ENCODE peak calls at places on chromosome 15, in five cellular contexts. F, M, D, O and V are unnamed samples.
A peak's percentile ranks its signal among the peaks of the same experiment; 100 is the strongest.

GRCh38 chr15:85312925-85313324 is 67.5 kb upstream of the AKAP13 start:
- DNase-seq in F (no peak), M (no peak), D (no peak), O (peak; percentile 76), V (peak; percentile 90)

GRCh38 chr15:71110800-71111565 is 4.3 kb upstream of the THSD4 start:
- DNase-seq in F (no peak), M (no peak), D (no peak), O (no peak), V (no peak)

GRCh38 chr15:51602484-51602883 is 20.1 kb downstream of the DMXL2 start:
- DNase-seq in F (no peak), M (no peak), D (no peak), O (no peak), V (no peak)

GRCh38 chr15:65062726-65063125 is 5.1 kb downstream of the RASL12 start:
- DNase-seq in F (no peak), M (no peak), D (no peak), O (no peak), V (no peak)

GRCh38 chr15:94644433-94644832 is 413.1 kb downstream of the MCTP2 start:
- DNase-seq in F (no peak), M (no peak), D (no peak), O (no peak), V (no peak)

GRCh38 chr15:74264081-74264501 is 28.0 kb downstream of the CCDC33 start:
- DNase-seq in F (no peak), M (no peak), D (no peak), O (no peak), V (no peak)

GRCh38 chr15:79067434-79067833 is 23.1 kb downstream of the RASGRF1 start:
- DNase-seq in F (no peak), M (no peak), D (no peak), O (no peak), V (no peak)

GRCh38 chr15:74295800-74296199 is 59.7 kb downstream of the CCDC33 start:
- DNase-seq in F (no peak), M (no peak), D (no peak), O (no peak), V (no peak)

GRCh38 chr15:85280203-85280602 is 100.2 kb upstream of the AKAP13 start:
- DNase-seq in F (no peak), M (no peak), D (no peak), O (no peak), V (no peak)

GRCh38 chr15:62020576-62021160 is 39.6 kb downstream of the VPS13C start:
- DNase-seq in F (no peak), M (no peak), D (no peak), O (peak; percentile 4), V (peak; percentile 48)

GRCh38 chr15:77464129-77464865 is 43.6 kb downstream of the HMG20A start:
- DNase-seq in F (no peak), M (no peak), D (no peak), O (no peak), V (no peak)

GRCh38 chr15:89452330-89452836 is 44.0 kb downstream of the RHCG start:
- DNase-seq in F (no peak), M (no peak), D (no peak), O (no peak), V (no peak)

GRCh38 chr15:71333839-71334238 is 218.6 kb downstream of the THSD4 start:
- DNase-seq in F (no peak), M (no peak), D (no peak), O (peak; percentile 63), V (peak; percentile 82)

GRCh38 chr15:50880651-50881114 is 27.8 kb upstream of the AP4E1 start:
- DNase-seq in F (no peak), M (peak; percentile 69), D (no peak), O (peak; percentile 72), V (peak; percentile 76)

GRCh38 chr15:101641894-101642293 is 10.3 kb downstream of the TM2D3 start:
- DNase-seq in F (no peak), M (peak; percentile 22), D (no peak), O (peak; percentile 90), V (no peak)

GRCh38 chr15:60328852-60329443 is 68.8 kb downstream of the ANXA2 start:
- DNase-seq in F (no peak), M (no peak), D (no peak), O (peak; percentile 57), V (peak; percentile 51)

GRCh38 chr15:54687628-54688027 is 509.1 kb downstream of the RSL24D1 start:
- DNase-seq in F (no peak), M (no peak), D (no peak), O (no peak), V (no peak)

GRCh38 chr15:97745481-97746071 is 214.9 kb upstream of the ARRDC4 start:
- DNase-seq in F (no peak), M (no peak), D (no peak), O (peak; percentile 21), V (peak; percentile 15)

GRCh38 chr15:38535451-38536200 is 29.0 kb downstream of the RASGRP1 start:
- DNase-seq in F (no peak), M (no peak), D (no peak), O (no peak), V (peak; percentile 82)

GRCh38 chr15:88080616-88081015 is 175.9 kb downstream of the NTRK3 start:
- DNase-seq in F (no peak), M (no peak), D (no peak), O (no peak), V (no peak)

GRCh38 chr15:89531796-89532537 is 35.6 kb upstream of the RHCG start:
- DNase-seq in F (no peak), M (no peak), D (no peak), O (no peak), V (peak; percentile 11)

GRCh38 chr15:56356616-56357015 is 8.6 kb upstream of the TEX9 start:
- DNase-seq in F (no peak), M (no peak), D (no peak), O (no peak), V (peak; percentile 64)

GRCh38 chr15:63759752-63760151 is 74.0 kb downstream of the HERC1 start:
- DNase-seq in F (no peak), M (no peak), D (no peak), O (no peak), V (no peak)

GRCh38 chr15:71329509-71330260 is 214.4 kb downstream of the THSD4 start:
- DNase-seq in F (no peak), M (no peak), D (no peak), O (peak; percentile 22), V (peak; percentile 73)

GRCh38 chr15:98700501-98700900 is 52.2 kb downstream of the IGF1R start:
- DNase-seq in F (no peak), M (no peak), D (no peak), O (no peak), V (no peak)

GRCh38 chr15:29656636-29657475 is 165.4 kb downstream of the TJP1 start:
- DNase-seq in F (no peak), M (no peak), D (no peak), O (peak; percentile 36), V (no peak)

GRCh38 chr15:51907136-51907862 is 64.3 kb downstream of the LEO1 start:
- DNase-seq in F (no peak), M (no peak), D (no peak), O (no peak), V (peak; percentile 49)

GRCh38 chr15:63752075-63752684 is 81.6 kb downstream of the HERC1 start:
- DNase-seq in F (no peak), M (peak; percentile 32), D (peak; percentile 33), O (peak; percentile 77), V (peak; percentile 69)

DNA sequence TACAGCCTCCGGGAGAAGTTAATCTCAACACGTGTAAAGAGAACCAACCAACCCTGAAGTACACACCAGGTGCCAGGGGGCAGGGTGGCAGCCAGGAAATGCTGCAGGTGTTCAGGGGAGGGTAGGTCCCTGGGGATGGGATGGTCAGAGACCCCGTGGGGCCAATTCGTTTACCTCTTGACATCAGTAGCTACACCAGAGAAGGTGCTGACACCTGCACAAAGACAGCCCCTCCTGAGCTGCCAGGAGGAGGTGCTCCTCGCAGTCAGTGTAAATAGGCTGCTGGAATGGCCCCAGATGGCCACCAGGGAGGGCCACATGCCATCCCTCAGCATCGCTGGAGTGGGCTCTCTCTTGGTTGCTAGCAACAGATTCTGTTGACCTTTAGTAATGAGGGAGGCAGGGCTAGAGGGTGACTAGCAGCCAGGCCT is 52.8 kb downstream of the CORO2B start:
- DNase-seq in F (no peak), M (no peak), D (no peak), O (no peak), V (no peak)
- TF ChIP-seq CTCF in F (no peak), M (no peak), D (no peak), O (no peak), V (no peak)

DNA sequence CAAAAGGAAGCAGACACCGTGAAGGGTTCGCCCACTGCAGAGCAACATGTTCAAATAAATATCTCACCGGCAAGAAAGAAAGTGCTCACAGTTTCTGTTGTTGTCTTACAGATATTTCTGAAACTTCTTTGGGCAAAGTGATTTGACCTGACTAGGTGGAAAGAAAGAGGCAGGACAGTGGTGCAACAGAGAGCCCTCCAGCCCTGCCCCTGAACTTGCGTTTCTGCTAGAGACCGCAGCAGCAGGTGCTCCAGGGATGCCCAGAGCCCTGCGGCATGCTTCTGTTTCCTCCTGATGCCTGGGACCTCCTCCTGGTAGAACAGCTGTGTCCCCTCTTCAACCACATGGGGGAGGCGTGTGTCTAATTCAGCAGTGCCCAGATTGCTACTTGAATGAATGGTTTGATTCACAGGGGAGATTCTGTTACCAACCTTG is 123.4 kb downstream of the ATP10A start:
- DNase-seq in F (no peak), M (peak; percentile 16), D (peak; percentile 44), O (peak; percentile 42), V (peak; percentile 58)
- TF ChIP-seq CTCF in F (no peak), M (peak; percentile 65), D (peak; percentile 36), O (peak; percentile 45), V (peak; percentile 56)

DNA sequence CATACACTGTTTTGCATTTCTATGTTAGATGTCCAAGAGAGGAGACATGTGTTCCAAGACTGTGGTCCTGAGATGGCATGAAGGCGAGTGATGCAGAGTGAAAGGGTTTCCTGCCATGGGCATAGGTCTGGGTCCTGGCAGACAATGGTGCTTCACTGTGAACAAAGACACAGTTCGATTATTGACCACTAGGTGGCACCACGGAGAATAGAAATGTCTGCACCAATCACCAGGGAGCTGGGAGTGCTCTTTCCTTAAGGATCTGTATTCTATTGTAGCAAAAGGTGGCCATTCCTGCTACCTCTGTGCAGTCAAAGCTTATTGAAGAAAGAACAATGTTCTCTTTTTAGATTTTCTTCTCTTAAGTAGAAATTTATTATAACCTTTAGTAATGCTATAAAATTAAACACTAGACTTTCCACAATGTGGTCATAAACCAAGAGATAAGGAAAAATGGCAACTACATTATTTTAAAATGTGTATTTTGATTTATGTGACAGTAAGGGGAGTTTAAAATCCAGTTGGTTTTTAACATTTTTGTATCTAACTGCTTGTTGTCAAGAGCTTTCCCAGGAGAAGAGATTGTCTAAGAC is 88.7 kb downstream of the GABRG3 start:
- DNase-seq in F (no peak), M (peak; percentile 2), D (no peak), O (peak; percentile 39), V (peak; percentile 26)
- TF ChIP-seq CTCF in F (peak; percentile 54), M (peak; percentile 55), D (no peak), O (peak; percentile 41), V (peak; percentile 41)

DNA sequence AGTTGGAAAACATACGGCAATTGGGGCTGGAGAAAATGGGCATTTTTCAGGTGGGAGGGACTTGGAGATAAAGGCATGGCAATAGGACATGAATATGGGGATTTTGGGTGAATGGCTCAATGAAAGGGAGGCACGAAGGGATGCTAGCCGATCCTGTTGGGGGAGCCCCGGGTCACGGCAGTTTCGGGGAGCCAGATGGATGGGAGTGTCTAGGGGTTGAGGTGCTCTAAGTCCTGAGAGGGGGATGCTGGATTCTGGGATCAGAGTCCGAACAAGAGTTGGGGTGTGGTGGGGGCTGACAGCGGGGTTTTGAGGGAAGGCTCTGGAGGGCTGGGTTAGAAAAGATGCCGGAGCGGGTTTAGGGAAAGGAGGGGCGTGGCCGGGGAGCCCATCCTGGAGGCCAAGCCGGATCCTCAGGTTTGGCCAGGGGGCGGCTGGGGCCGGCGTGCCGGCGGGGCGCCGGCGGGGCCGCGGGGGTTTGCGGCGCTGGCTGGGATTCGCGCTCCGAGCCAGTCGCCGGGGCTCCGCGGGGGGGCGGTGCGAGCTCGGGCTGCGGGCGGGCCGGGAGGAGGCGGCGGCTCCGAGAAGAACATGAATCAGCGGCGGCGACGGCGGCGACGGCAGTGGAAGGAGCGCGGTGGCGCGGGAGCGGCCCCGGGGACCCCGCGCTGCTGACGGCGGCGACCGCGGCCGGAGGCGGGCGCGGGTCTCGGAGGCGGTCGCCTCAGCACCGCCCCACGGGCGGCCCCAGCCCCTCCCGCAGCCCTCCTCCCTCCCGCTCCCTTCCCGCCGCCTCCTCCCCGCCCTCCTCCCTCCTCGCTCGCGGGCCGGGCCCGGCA is at the start of gene TYRO3:
- DNase-seq in F (peak; percentile 92), M (no peak), D (peak; percentile 69), O (peak; percentile 43), V (no peak)
- TF ChIP-seq CTCF in F (no peak), M (peak; percentile 1), D (no peak), O (no peak), V (no peak)